ENCODE peak calls at places on chromosomes 6 and 20, in ten cellular contexts. R, Q, Z, V, F, C, T, I, Y and B are unnamed samples.

GRCh38 chr20:61461459-61461858 is 209.4 kb downstream of the CDH4 start:
- DNase-seq in V (no peak), Y (no peak), I (no peak), Q (no peak), C (no peak), F (no peak), R (no peak), Z (no peak), T (no peak), B (no peak)

GRCh38 chr6:29627762-29628418 is 5.1 kb downstream of the GABBR1 start:
- DNase-seq in R (peak; percentile 77), Z (no peak), Q (peak; percentile 25), V (peak; percentile 24), I (no peak), C (no peak), F (peak; percentile 87), T (peak; percentile 68), Y (peak; percentile 68), B (peak; percentile 23)

GRCh38 chr6:130018830-130019795 is 732 bp downstream of the L3MBTL3 start:
- DNase-seq in Y (peak; percentile 39), R (peak; percentile 71), F (peak; percentile 55), C (no peak), T (no peak), I (no peak), Q (peak; percentile 12), Z (no peak), V (no peak), B (peak; percentile 18)

GRCh38 chr6:108968746-108969316 is 120.6 kb downstream of the ARMC2 start:
- DNase-seq in T (no peak), Y (no peak), F (no peak), I (no peak), R (no peak), V (no peak), C (no peak), Z (peak; percentile 70), Q (no peak), B (peak; percentile 79)

GRCh38 chr6:14270925-14271791 is 153.6 kb downstream of the CD83 start:
- DNase-seq in Z (peak; percentile 7), C (no peak), R (no peak), Q (no peak), V (peak; percentile 53), I (no peak), T (peak; percentile 20), Y (no peak), F (peak; percentile 66), B (peak; percentile 68)

GRCh38 chr6:44921787-44922186 is 406.3 kb upstream of the RUNX2 start:
- DNase-seq in I (no peak), Q (no peak), V (no peak), Z (no peak), R (no peak), C (peak; percentile 50), T (no peak), Y (no peak), F (no peak), B (no peak)

GRCh38 chr6:73367761-73368355 is 1.8 kb downstream of the OOEP start:
- DNase-seq in T (no peak), Q (no peak), F (no peak), R (no peak), Y (peak; percentile 83), V (no peak), C (no peak), Z (no peak), I (no peak), B (no peak)

GRCh38 chr6:90938116-90938515 is 351.2 kb upstream of the MAP3K7 start:
- DNase-seq in F (no peak), Y (no peak), R (no peak), Q (no peak), T (no peak), I (no peak), V (no peak), Z (no peak), C (no peak), B (no peak)

GRCh38 chr20:21096321-21097043 is 9.7 kb downstream of the LINC00237 start:
- DNase-seq in Z (no peak), C (peak; percentile 80), I (no peak), Q (no peak), F (no peak), Y (no peak), T (no peak), R (peak; percentile 18), V (no peak), B (no peak)

GRCh38 chr6:48378874-48379407 is 267.9 kb upstream of the PTCHD4 start:
- DNase-seq in R (no peak), V (no peak), I (no peak), Q (no peak), Z (no peak), C (peak; percentile 82), Y (no peak), F (no peak), T (no peak), B (no peak)

GRCh38 chr6:27840572-27840971 is 71.6 kb downstream of the OR2B2 start:
- DNase-seq in F (no peak), R (no peak), V (no peak), Q (no peak), C (no peak), I (no peak), Y (no peak), T (no peak), Z (no peak), B (no peak)

GRCh38 chr6:36607782-36608386 is 13.7 kb downstream of the SRSF3 start:
- DNase-seq in Y (no peak), Q (no peak), T (no peak), R (no peak), I (peak; percentile 25), F (peak; percentile 8), Z (no peak), V (no peak), C (no peak), B (no peak)

GRCh38 chr20:59032713-59033059 is 551 bp upstream of the ATP5F1E start:
- DNase-seq in R (no peak), T (no peak), F (no peak), Y (no peak), I (no peak), C (peak; percentile 35), Z (no peak), Q (no peak), V (no peak), B (peak; percentile 72)

GRCh38 chr6:112203577-112204349 is 50.6 kb downstream of the LAMA4 start:
- DNase-seq in R (no peak), F (no peak), T (no peak), Z (no peak), Y (no peak), C (no peak), I (no peak), V (peak; percentile 7), Q (no peak), B (no peak)

GRCh38 chr6:113763883-113764282 is 93.3 kb upstream of the MARCKS start:
- DNase-seq in R (peak; percentile 23), F (no peak), V (no peak), Z (no peak), Y (no peak), C (no peak), Q (no peak), T (no peak), I (no peak), B (peak; percentile 5)

GRCh38 chr6:34143196-34143883 is 2.5 kb downstream of the GRM4 start:
- DNase-seq in Z (no peak), F (no peak), Q (no peak), V (no peak), I (no peak), Y (peak; percentile 20), C (no peak), T (no peak), R (no peak), B (no peak)

GRCh38 chr6:11428895-11429294 is 108.7 kb upstream of the TMEM170B start:
- DNase-seq in Z (no peak), C (no peak), T (peak; percentile 47), R (no peak), Y (no peak), F (no peak), Q (no peak), V (no peak), I (no peak), B (no peak)

GRCh38 chr6:3946779-3947178 is 97.6 kb downstream of the FAM50B start:
- DNase-seq in Z (no peak), I (no peak), T (no peak), R (no peak), F (no peak), C (no peak), Q (no peak), Y (no peak), V (no peak), B (no peak)